ENCODE peak calls at places on chromosomes 3 and 15, in eight cellular contexts. R is CD4-positive, CD25-positive, alpha-beta regulatory T cell; U is CD8-positive, alpha-beta memory T cell; F is tibial artery; Q is CD8-positive, alpha-beta T cell; H is fibroblast of lung; M is psoas muscle; J is GM12878. W is an unnamed sample.
A peak's percentile ranks its signal among the peaks of the same experiment; 100 is the strongest.

GRCh38 chr3:114597012-114597411 is 303.2 kb downstream of the TIGIT start:
- DNase-seq in H (no peak), R (no peak), M (no peak), J (no peak), F (no peak), U (no peak), Q (no peak), W (no peak)

GRCh38 chr3:174640932-174641331 is 218.2 kb upstream of the NAALADL2 start:
- DNase-seq in M (peak; percentile 34), J (no peak), F (no peak), Q (no peak), H (no peak), R (no peak), U (no peak), W (no peak)

GRCh38 chr3:41164776-41165175 is 34.5 kb upstream of the CTNNB1 start:
- DNase-seq in Q (no peak), R (no peak), M (no peak), F (no peak), J (no peak), H (no peak), U (no peak), W (no peak)

GRCh38 chr3:143657391-143657790 is 190.9 kb downstream of the SLC9A9 start:
- DNase-seq in M (no peak), R (no peak), F (no peak), U (no peak), H (no peak), Q (no peak), J (no peak), W (no peak)

GRCh38 chr3:192514081-192514753 is 213.1 kb downstream of the FGF12 start:
- DNase-seq in R (no peak), J (no peak), F (no peak), H (peak; percentile 38), Q (no peak), M (peak; percentile 45), U (no peak), W (no peak)

GRCh38 chr15:75167588-75168076 is 34.0 kb upstream of the C15orf39 start:
- DNase-seq in M (no peak), H (peak; percentile 79), Q (no peak), J (no peak), F (no peak), U (no peak), R (no peak), W (no peak)

GRCh38 chr3:8509961-8510360 is 8.3 kb downstream of the LMCD1 start:
- DNase-seq in R (no peak), U (no peak), J (no peak), Q (no peak), F (no peak), H (peak; percentile 96), M (peak; percentile 78), W (no peak)

GRCh38 chr15:68626283-68626682 is 47.5 kb downstream of the CORO2B start:
- DNase-seq in F (no peak), H (no peak), R (no peak), Q (no peak), U (no peak), M (no peak), J (no peak), W (no peak)

GRCh38 chr3:142647856-142648255 is 51.7 kb downstream of the PLS1 start:
- DNase-seq in M (no peak), U (no peak), Q (no peak), H (peak; percentile 72), R (no peak), J (no peak), F (no peak), W (no peak)

GRCh38 chr3:52188586-52189404 is 9.2 kb upstream of the ALAS1 start:
- DNase-seq in F (no peak), J (no peak), M (no peak), H (no peak), U (no peak), R (no peak), Q (no peak), W (no peak)

GRCh38 chr3:42755681-42756578 is 17.1 kb downstream of the CCDC13 start:
- DNase-seq in R (no peak), J (no peak), Q (no peak), M (no peak), U (no peak), H (peak; percentile 16), F (peak; percentile 16), W (no peak)

GRCh38 chr3:8319935-8320634 is 181.5 kb upstream of the LMCD1 start:
- DNase-seq in R (no peak), M (no peak), Q (no peak), F (no peak), U (no peak), J (no peak), H (peak; percentile 83), W (no peak)

GRCh38 chr3:162022931-162023330 is 526.3 kb downstream of the OTOL1 start:
- DNase-seq in F (no peak), M (no peak), J (no peak), Q (no peak), H (no peak), U (no peak), R (no peak), W (no peak)

GRCh38 chr3:99640214-99640851 is 1.9 kb downstream of the COL8A1 start:
- DNase-seq in J (no peak), H (peak; percentile 76), Q (no peak), M (no peak), F (no peak), R (no peak), U (no peak), W (no peak)

GRCh38 chr3:108182339-108182738 is 39.9 kb downstream of the IFT57 start:
- DNase-seq in R (no peak), H (peak; percentile 49), U (no peak), M (no peak), Q (no peak), J (no peak), F (no peak), W (no peak)

GRCh38 chr15:69222002-69222474 is 61.6 kb downstream of the GLCE start:
- DNase-seq in F (no peak), H (no peak), M (no peak), Q (no peak), J (no peak), R (no peak), U (no peak), W (no peak)

GRCh38 chr3:135629696-135630408 is 335.7 kb upstream of the PPP2R3A start:
- DNase-seq in H (no peak), R (no peak), J (no peak), Q (no peak), F (no peak), U (no peak), M (no peak), W (no peak)

GRCh38 chr3:12764171-12764776 is 5.2 kb upstream of the TMEM40 start:
- DNase-seq in M (no peak), J (no peak), F (no peak), R (no peak), U (no peak), Q (no peak), H (no peak), W (no peak)

GRCh38 chr15:68666812-68667450 is 88.1 kb downstream of the CORO2B start:
- DNase-seq in M (no peak), J (no peak), H (no peak), F (no peak), U (no peak), R (no peak), Q (no peak), W (peak; percentile 50)

GRCh38 chr3:23942546-23942945 is 2.5 kb upstream of the NR1D2 start:
- DNase-seq in F (no peak), Q (no peak), M (no peak), H (no peak), J (no peak), R (no peak), U (no peak), W (no peak)

GRCh38 chr3:23938657-23939056 is 6.4 kb upstream of the NR1D2 start:
- DNase-seq in M (no peak), U (no peak), F (no peak), Q (no peak), R (no peak), J (no peak), H (no peak), W (no peak)

GRCh38 chr3:23944007-23944760 is 902 bp upstream of the NR1D2 start:
- DNase-seq in U (no peak), F (no peak), M (no peak), J (no peak), H (no peak), Q (no peak), R (peak; percentile 15), W (no peak)

GRCh38 chr3:23940775-23941174 is 4.3 kb upstream of the NR1D2 start:
- DNase-seq in U (no peak), M (no peak), R (no peak), Q (no peak), F (no peak), J (no peak), H (no peak), W (no peak)

GRCh38 chr3:23941440-23941839 is 3.6 kb upstream of the NR1D2 start:
- DNase-seq in U (no peak), R (no peak), J (no peak), F (no peak), Q (no peak), H (no peak), M (no peak), W (no peak)
- H3K27ac ChIP-seq in U (peak overlapping the region; percentile 63), R (no peak overlapping the region), J (no peak overlapping the region), F (no peak overlapping the region), Q (no peak overlapping the region), H (no peak overlapping the region), M (peak overlapping the region; percentile 77), W (no peak overlapping the region)

GRCh38 chr3:47980795-47981194 is 35.4 kb downstream of the MAP4 start:
- DNase-seq in Q (no peak), U (no peak), H (no peak), R (no peak), M (no peak), J (no peak), F (no peak), W (no peak)
- H3K4me1 ChIP-seq in Q (no peaks in the 10 kb centered on the region), U (no peaks in the 10 kb centered on the region), H (no peaks in the 10 kb centered on the region), R (no peaks in the 10 kb centered on the region), M (peaks cover 33% of the 10 kb centered on the region), J (peaks cover 12% of the 10 kb centered on the region), F (peaks cover 9% of the 10 kb centered on the region), W (no peaks in the 10 kb centered on the region)

DNA sequence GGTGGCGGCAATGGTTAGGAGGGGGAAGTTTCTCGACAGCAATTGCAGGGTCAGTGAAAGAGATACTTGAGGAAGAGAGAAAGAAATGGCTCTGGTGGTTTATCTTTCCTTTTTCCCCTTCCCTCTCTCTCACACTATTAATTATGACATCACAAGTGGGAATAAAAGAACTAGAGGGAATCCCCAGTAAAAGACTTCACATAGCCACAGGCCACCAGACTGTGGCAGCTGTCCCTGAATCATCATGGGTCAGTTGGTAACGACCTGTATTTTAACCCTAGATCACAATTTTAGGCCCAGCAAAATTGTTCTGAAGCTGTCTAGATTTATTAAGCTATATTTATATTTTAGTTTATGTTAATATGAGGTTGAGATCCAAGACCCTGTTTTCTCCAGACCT is 40.3 kb downstream of the MBNL1 start:
- DNase-seq in M (no peak), F (no peak), J (no peak), H (no peak), R (no peak), Q (no peak), U (no peak), W (no peak)
- H3K4me3 ChIP-seq in M (peak overlapping the region; percentile 70), F (no peak overlapping the region), J (no peak overlapping the region), H (no peak overlapping the region), R (peak overlapping the region; percentile 58), Q (no peak overlapping the region), U (no peak overlapping the region), W (peak overlapping the region; percentile 27)

DNA sequence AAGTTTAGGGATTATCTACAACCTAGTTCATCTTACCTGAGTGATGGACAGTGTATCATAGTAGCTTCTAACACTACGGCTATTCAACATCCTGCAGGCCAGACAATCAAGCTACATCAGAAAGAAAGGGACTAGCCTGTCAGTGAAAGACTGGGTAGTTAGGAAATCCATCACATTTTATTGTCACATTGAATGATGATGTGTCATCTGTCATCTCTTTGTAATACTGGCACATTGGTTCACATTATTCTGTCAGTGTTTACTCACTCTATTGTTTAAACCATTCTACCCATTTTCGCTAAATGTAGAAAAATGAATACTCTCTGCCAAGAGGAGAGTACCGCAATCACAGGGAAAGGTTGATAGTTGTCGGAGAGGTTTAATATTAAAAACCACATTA is 1155.8 kb downstream of the TUSC7 start:
- DNase-seq in F (no peak), J (no peak), M (no peak), R (no peak), Q (no peak), U (no peak), H (no peak), W (no peak)
- H3K27ac ChIP-seq in F (no peak overlapping the region), J (no peak overlapping the region), M (no peak overlapping the region), R (no peak overlapping the region), Q (no peak overlapping the region), U (no peak overlapping the region), H (no peak overlapping the region), W (no peak overlapping the region)

W was measured in sigmoid colon.